ENCODE peak calls at places on chromosomes 12 and 14, in four cellular contexts. K, P, X and V are unnamed samples.

GRCh38 chr12:131452444-131452860 is 258.4 kb upstream of the SFSWAP start:
- DNase-seq in X (no peak), K (peak), P (peak), V (peak)

GRCh38 chr14:84465890-84466289 is 1064.1 kb upstream of the FLRT2 start:
- DNase-seq in P (no peak), K (no peak), X (no peak), V (no peak)

GRCh38 chr12:98066251-98066650 is 449.1 kb upstream of the TMPO start:
- DNase-seq in X (no peak), P (no peak), K (no peak), V (no peak)

GRCh38 chr12:131415781-131416180 is 295.1 kb upstream of the SFSWAP start:
- DNase-seq in P (no peak), K (no peak), X (no peak), V (peak)

GRCh38 chr12:2319747-2320146 is 267.0 kb downstream of the CACNA1C start:
- DNase-seq in K (no peak), P (peak), X (no peak), V (no peak)

GRCh38 chr12:116040412-116040811 is 237.1 kb downstream of the MED13L start:
- DNase-seq in K (no peak), P (no peak), X (no peak), V (no peak)

GRCh38 chr14:46951103-46951502 is 299.5 kb upstream of the RPL10L start:
- DNase-seq in P (peak), X (no peak), K (no peak), V (peak)

GRCh38 chr14:100524933-100525243 is 62.3 kb downstream of the BEGAIN start:
- DNase-seq in P (peak), X (no peak), K (peak), V (peak)

GRCh38 chr12:7113389-7113871 is 4.4 kb upstream of the C1RL start:
- DNase-seq in K (peak), X (no peak), P (peak), V (peak)

GRCh38 chr14:58633831-58634230 is 3.9 kb upstream of the DACT1 start:
- DNase-seq in K (no peak), X (no peak), P (no peak), V (no peak)

GRCh38 chr12:46556105-46556559 is 183.6 kb upstream of the SLC38A2 start:
- DNase-seq in K (no peak), P (peak), X (no peak), V (no peak)

GRCh38 chr14:31038521-31039166 is 12.5 kb upstream of the STRN3 start:
- DNase-seq in X (no peak), K (no peak), P (no peak), V (no peak)

GRCh38 chr14:49621114-49621881 is 699 bp downstream of the MGAT2 start:
- DNase-seq in P (peak), K (peak), X (peak), V (peak)

GRCh38 chr12:34403706-34404376 is 381.5 kb downstream of the ALG10 start:
- DNase-seq in P (no peak), K (peak), X (peak), V (no peak)